ENCODE peak calls at places on chromosomes 7 and 10, in five cellular contexts. One of them, this sample, is unnamed.

GRCh38 chr7:74183653-74184450 is 9.7 kb downstream of the EIF4H start:
- DNase-seq in NCI-H460: no peak
- DNase-seq in astrocyte of the spinal cord: no peak
- DNase-seq in bronchial epithelial cell: no peak
- DNase-seq in AG20443: no peak
- DNase-seq in this sample: no peak

GRCh38 chr10:78147202-78147601 is 113.5 kb downstream of the RPS24 start:
- DNase-seq in astrocyte of the spinal cord: no peak
- DNase-seq in NCI-H460: no peak
- DNase-seq in bronchial epithelial cell: no peak
- DNase-seq in AG20443: no peak
- DNase-seq in this sample: no peak

GRCh38 chr10:89373916-89374711 is 3.7 kb upstream of the IFIT1B start:
- DNase-seq in AG20443: peak
- DNase-seq in bronchial epithelial cell: peak
- DNase-seq in NCI-H460: no peak
- DNase-seq in astrocyte of the spinal cord: peak
- DNase-seq in this sample: no peak

GRCh38 chr7:56110611-56111010 is 4.3 kb upstream of the CHCHD2 start:
- DNase-seq in AG20443: no peak
- DNase-seq in astrocyte of the spinal cord: no peak
- DNase-seq in bronchial epithelial cell: no peak
- DNase-seq in NCI-H460: no peak
- DNase-seq in this sample: no peak

GRCh38 chr10:10699427-10699826 is 318.2 kb upstream of the CELF2 start:
- DNase-seq in astrocyte of the spinal cord: no peak
- DNase-seq in AG20443: no peak
- DNase-seq in bronchial epithelial cell: no peak
- DNase-seq in NCI-H460: no peak
- DNase-seq in this sample: no peak

GRCh38 chr7:69429817-69430501 is 168.3 kb upstream of the AUTS2 start:
- DNase-seq in NCI-H460: no peak
- DNase-seq in astrocyte of the spinal cord: peak
- DNase-seq in bronchial epithelial cell: no peak
- DNase-seq in AG20443: peak
- DNase-seq in this sample: peak

GRCh38 chr10:103618575-103619423 is 125.3 kb downstream of the NEURL1 start:
- DNase-seq in AG20443: peak
- DNase-seq in NCI-H460: no peak
- DNase-seq in astrocyte of the spinal cord: no peak
- DNase-seq in bronchial epithelial cell: no peak
- DNase-seq in this sample: peak

GRCh38 chr7:77799078-77799964 is 748 bp downstream of the PHTF2 start:
- DNase-seq in AG20443: peak
- DNase-seq in bronchial epithelial cell: peak
- DNase-seq in NCI-H460: peak
- DNase-seq in astrocyte of the spinal cord: peak
- DNase-seq in this sample: no peak

GRCh38 chr7:131076711-131077170 is 250.9 kb upstream of the MKLN1 start:
- DNase-seq in AG20443: peak
- DNase-seq in NCI-H460: no peak
- DNase-seq in bronchial epithelial cell: peak
- DNase-seq in astrocyte of the spinal cord: peak
- DNase-seq in this sample: no peak

GRCh38 chr10:35684625-35685024 is 42.5 kb upstream of the FZD8 start:
- DNase-seq in AG20443: no peak
- DNase-seq in NCI-H460: no peak
- DNase-seq in bronchial epithelial cell: no peak
- DNase-seq in astrocyte of the spinal cord: no peak
- DNase-seq in this sample: no peak

GRCh38 chr10:57818522-57818921 is 449.2 kb downstream of the IPMK start:
- DNase-seq in AG20443: no peak
- DNase-seq in NCI-H460: no peak
- DNase-seq in astrocyte of the spinal cord: no peak
- DNase-seq in bronchial epithelial cell: peak
- DNase-seq in this sample: no peak

GRCh38 chr7:84455788-84456187 is 261.2 kb upstream of the SEMA3A start:
- DNase-seq in bronchial epithelial cell: peak
- DNase-seq in astrocyte of the spinal cord: peak
- DNase-seq in NCI-H460: no peak
- DNase-seq in AG20443: peak
- DNase-seq in this sample: peak

GRCh38 chr10:77416327-77417135 is 221.1 kb downstream of the KCNMA1 start:
- DNase-seq in astrocyte of the spinal cord: peak
- DNase-seq in NCI-H460: no peak
- DNase-seq in AG20443: peak
- DNase-seq in bronchial epithelial cell: peak
- DNase-seq in this sample: no peak

GRCh38 chr7:2613926-2614613 is 17.7 kb upstream of the TTYH3 start:
- DNase-seq in AG20443: peak
- DNase-seq in astrocyte of the spinal cord: no peak
- DNase-seq in NCI-H460: no peak
- DNase-seq in bronchial epithelial cell: no peak
- DNase-seq in this sample: peak

GRCh38 chr10:33155720-33156638 is 178.5 kb downstream of the NRP1 start:
- DNase-seq in NCI-H460: peak
- DNase-seq in bronchial epithelial cell: peak
- DNase-seq in astrocyte of the spinal cord: peak
- DNase-seq in AG20443: peak
- DNase-seq in this sample: no peak

GRCh38 chr10:89556590-89556989 is 21.2 kb upstream of the SLC16A12 start:
- DNase-seq in AG20443: no peak
- DNase-seq in NCI-H460: no peak
- DNase-seq in bronchial epithelial cell: no peak
- DNase-seq in astrocyte of the spinal cord: peak
- DNase-seq in this sample: no peak

GRCh38 chr7:143258830-143259229 is 4.4 kb upstream of the GSTK1 start:
- DNase-seq in astrocyte of the spinal cord: no peak
- DNase-seq in AG20443: no peak
- DNase-seq in bronchial epithelial cell: no peak
- DNase-seq in NCI-H460: no peak
- DNase-seq in this sample: no peak

GRCh38 chr7:114864278-114864677 is 57.6 kb upstream of the MDFIC start:
- DNase-seq in NCI-H460: no peak
- DNase-seq in astrocyte of the spinal cord: no peak
- DNase-seq in AG20443: no peak
- DNase-seq in bronchial epithelial cell: peak
- DNase-seq in this sample: peak

GRCh38 chr10:87767253-87767652 is 50.8 kb downstream of the ATAD1 start:
- DNase-seq in AG20443: no peak
- DNase-seq in bronchial epithelial cell: no peak
- DNase-seq in NCI-H460: no peak
- DNase-seq in astrocyte of the spinal cord: peak
- DNase-seq in this sample: no peak

GRCh38 chr7:81783818-81784217 is 14.0 kb upstream of the HGF start:
- DNase-seq in astrocyte of the spinal cord: no peak
- DNase-seq in NCI-H460: no peak
- DNase-seq in AG20443: no peak
- DNase-seq in bronchial epithelial cell: no peak
- DNase-seq in this sample: no peak

This sample was measured in NCI-H446 treated with DMSO at 0.1 percent for 48 hours.